ENCODE peak calls at places on chromosomes 13 and 19, in six cellular contexts. X, N, V, G, K and E are unnamed samples.

GRCh38 chr13:65592757-65593156 is 1637.4 kb downstream of the PCDH9 start:
- DNase-seq in V (no peak), G (no peak), K (no peak), X (no peak), N (no peak), E (no peak)

GRCh38 chr13:47326061-47326460 is 429.2 kb upstream of the HTR2A start:
- DNase-seq in N (peak; percentile 16), K (no peak), V (no peak), G (no peak), X (no peak), E (no peak)

GRCh38 chr13:50365683-50366391 is 350.6 kb downstream of the KCNRG start:
- DNase-seq in K (no peak), N (peak; percentile 77), V (peak; percentile 84), X (peak; percentile 46), G (peak; percentile 59), E (peak; percentile 76)

GRCh38 chr13:21033224-21033855 is 28.0 kb downstream of the LATS2 start:
- DNase-seq in N (peak; percentile 69), X (no peak), V (no peak), K (no peak), G (no peak), E (no peak)

GRCh38 chr19:34808566-34808965 is 35.6 kb upstream of the ZNF599 start:
- DNase-seq in V (no peak), N (peak; percentile 75), G (no peak), X (no peak), K (no peak), E (no peak)

GRCh38 chr19:32830231-32831014 is 39.1 kb downstream of the SLC7A9 start:
- DNase-seq in K (no peak), N (peak; percentile 92), V (no peak), X (no peak), G (no peak), E (no peak)

GRCh38 chr13:27790523-27790922 is 1.8 kb upstream of the GSX1 start:
- DNase-seq in N (no peak), V (peak; percentile 28), X (no peak), K (no peak), G (no peak), E (no peak)

GRCh38 chr19:2552859-2553258 is 76.9 kb downstream of the GADD45B start:
- DNase-seq in G (no peak), N (peak; percentile 74), X (no peak), V (no peak), K (no peak), E (no peak)

GRCh38 chr19:48271531-48272151 is 1.8 kb downstream of the ZNF114 start:
- DNase-seq in G (peak; percentile 90), K (peak; percentile 84), V (peak; percentile 77), X (no peak), N (peak; percentile 54), E (peak; percentile 40)

GRCh38 chr13:70310720-70311119 is 202.5 kb upstream of the KLHL1 start:
- DNase-seq in V (peak; percentile 68), X (no peak), K (peak; percentile 84), G (peak; percentile 23), N (peak; percentile 1), E (peak; percentile 86)